ENCODE peak calls at places on chromosomes 11 and 22, in six cellular contexts. One of them, this sample, is unnamed.
A peak's percentile ranks its signal among the peaks of the same experiment; 100 is the strongest.

GRCh38 chr11:76007179-76007578 is 192.2 kb downstream of the UVRAG start:
- DNase-seq in K562: no peak
- DNase-seq in HepG2: no peak
- DNase-seq in GM12878: no peak
- DNase-seq in A549: no peak
- DNase-seq in IMR-90: peak; percentile 50
- DNase-seq in this sample: no peak

GRCh38 chr11:38648597-38648996 is 2050.6 kb upstream of the RAG2 start:
- DNase-seq in GM12878: no peak
- DNase-seq in IMR-90: no peak
- DNase-seq in A549: no peak
- DNase-seq in HepG2: no peak
- DNase-seq in K562: no peak
- DNase-seq in this sample: no peak

GRCh38 chr11:35811783-35812182 is 132.1 kb upstream of the LDLRAD3 start:
- DNase-seq in IMR-90: no peak
- DNase-seq in K562: no peak
- DNase-seq in GM12878: no peak
- DNase-seq in HepG2: peak; percentile 7
- DNase-seq in A549: no peak
- DNase-seq in this sample: no peak

GRCh38 chr11:15968461-15969130 is 387.8 kb downstream of the SOX6 start:
- DNase-seq in K562: peak; percentile 14
- DNase-seq in IMR-90: no peak
- DNase-seq in GM12878: no peak
- DNase-seq in HepG2: no peak
- DNase-seq in A549: no peak
- DNase-seq in this sample: no peak

GRCh38 chr11:80383655-80384054 is 942.8 kb upstream of the TENM4 start:
- DNase-seq in K562: no peak
- DNase-seq in IMR-90: no peak
- DNase-seq in HepG2: no peak
- DNase-seq in GM12878: no peak
- DNase-seq in A549: no peak
- DNase-seq in this sample: peak; percentile 12

GRCh38 chr22:37229805-37230672 is 14.0 kb downstream of the RAC2 start:
- DNase-seq in K562: peak; percentile 58
- DNase-seq in HepG2: no peak
- DNase-seq in A549: no peak
- DNase-seq in GM12878: peak; percentile 60
- DNase-seq in IMR-90: peak; percentile 51
- DNase-seq in this sample: no peak

GRCh38 chr22:25120093-25120561 is 79.5 kb upstream of the CRYBB3 start:
- DNase-seq in K562: no peak
- DNase-seq in GM12878: no peak
- DNase-seq in IMR-90: no peak
- DNase-seq in HepG2: peak; percentile 92
- DNase-seq in A549: no peak
- DNase-seq in this sample: no peak

GRCh38 chr11:122743949-122744876 is 88.7 kb downstream of the UBASH3B start:
- DNase-seq in A549: no peak
- DNase-seq in HepG2: no peak
- DNase-seq in IMR-90: no peak
- DNase-seq in K562: no peak
- DNase-seq in GM12878: peak; percentile 55
- DNase-seq in this sample: no peak

GRCh38 chr11:120511116-120511803 is at the start of gene GRIK4:
- DNase-seq in K562: peak; percentile 92
- DNase-seq in HepG2: peak; percentile 52
- DNase-seq in GM12878: no peak
- DNase-seq in A549: peak; percentile 76
- DNase-seq in IMR-90: peak; percentile 57
- DNase-seq in this sample: peak; percentile 93

GRCh38 chr11:124592627-124593026 is 18.6 kb upstream of the PANX3 start:
- DNase-seq in HepG2: no peak
- DNase-seq in A549: no peak
- DNase-seq in IMR-90: no peak
- DNase-seq in GM12878: no peak
- DNase-seq in K562: no peak
- DNase-seq in this sample: no peak

GRCh38 chr11:35962373-35963138 is 18.7 kb downstream of the LDLRAD3 start:
- DNase-seq in GM12878: no peak
- DNase-seq in HepG2: no peak
- DNase-seq in IMR-90: no peak
- DNase-seq in K562: no peak
- DNase-seq in A549: no peak
- DNase-seq in this sample: no peak

DNA sequence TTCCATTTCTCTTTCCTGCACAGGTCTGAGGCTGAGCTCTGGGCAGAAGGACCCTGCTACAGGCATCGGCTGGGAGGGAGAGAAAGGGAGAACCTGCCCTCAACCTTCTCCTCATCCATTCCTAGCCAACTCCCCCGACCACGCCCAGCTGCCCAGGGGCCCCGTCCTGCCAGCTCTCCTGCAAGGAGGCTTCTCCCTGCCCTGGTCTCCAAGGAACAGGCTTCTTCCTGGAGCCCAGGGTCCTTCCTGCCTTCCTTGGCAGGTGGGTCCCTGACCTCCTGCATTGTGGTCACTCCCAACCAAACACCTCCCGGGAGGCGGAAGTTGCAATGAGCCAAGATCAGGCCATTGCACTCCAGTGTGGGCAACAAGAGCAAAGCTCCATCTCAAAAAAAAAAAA is 12.5 kb upstream of the HMOX1 start:
- DNase-seq in HepG2: no peak
- DNase-seq in K562: no peak
- DNase-seq in A549: no peak
- DNase-seq in GM12878: no peak
- DNase-seq in IMR-90: no peak
- DNase-seq in this sample: no peak
- TF ChIP-seq BHLHE40 in HepG2: no peak
- TF ChIP-seq BHLHE40 in K562: no peak
- TF ChIP-seq BHLHE40 in A549: no peak
- TF ChIP-seq BHLHE40 in GM12878: no peak
- TF ChIP-seq BHLHE40 in IMR-90: no peak
- TF ChIP-seq BHLHE40 in this sample: no peak

GRCh38 chr11:57709802-57710367 is 2.1 kb downstream of the MED19 start:
- DNase-seq in HepG2: no peak
- DNase-seq in GM12878: no peak
- DNase-seq in K562: no peak
- DNase-seq in A549: no peak
- DNase-seq in IMR-90: no peak
- DNase-seq in this sample: no peak
- TF ChIP-seq BHLHE40 in HepG2: no peak
- TF ChIP-seq BHLHE40 in GM12878: no peak
- TF ChIP-seq BHLHE40 in K562: no peak
- TF ChIP-seq BHLHE40 in A549: no peak
- TF ChIP-seq BHLHE40 in IMR-90: no peak
- TF ChIP-seq BHLHE40 in this sample: no peak

GRCh38 chr11:57529012-57529411 is 1.5 kb downstream of the TIMM10 start:
- DNase-seq in A549: no peak
- DNase-seq in HepG2: no peak
- DNase-seq in GM12878: no peak
- DNase-seq in IMR-90: no peak
- DNase-seq in K562: no peak
- DNase-seq in this sample: no peak

GRCh38 chr11:57527056-57527631 is 3.4 kb downstream of the TIMM10 start:
- DNase-seq in GM12878: no peak
- DNase-seq in HepG2: peak; percentile 64
- DNase-seq in A549: peak; percentile 46
- DNase-seq in K562: peak; percentile 50
- DNase-seq in IMR-90: peak; percentile 59
- DNase-seq in this sample: peak; percentile 57

GRCh38 chr11:57530596-57531507 is at the start of gene TIMM10:
- DNase-seq in GM12878: peak; percentile 95
- DNase-seq in A549: peak; percentile 95
- DNase-seq in IMR-90: peak; percentile 95
- DNase-seq in HepG2: peak; percentile 99
- DNase-seq in K562: peak; percentile 87
- DNase-seq in this sample: peak; percentile 90

DNA sequence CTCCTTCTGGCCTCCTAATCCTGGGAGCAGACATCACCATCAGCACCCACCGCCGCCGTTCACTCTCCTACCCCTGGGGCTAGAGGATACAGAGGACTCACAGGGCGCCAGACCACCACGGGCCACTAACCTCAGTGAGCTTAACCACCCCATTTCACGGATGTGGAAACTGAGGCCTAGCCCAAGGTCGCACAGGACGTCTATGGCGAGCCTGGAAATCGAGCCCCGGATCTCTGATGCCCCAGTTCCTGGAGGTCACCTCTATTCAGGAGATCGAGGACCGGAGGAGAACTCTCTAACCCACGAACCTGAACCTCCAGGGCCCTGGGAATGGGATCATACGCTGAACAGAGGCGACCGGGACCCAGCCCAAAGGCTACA is 349 bp downstream of the TIMM10 start:
- DNase-seq in GM12878: no peak
- DNase-seq in A549: no peak
- DNase-seq in HepG2: no peak
- DNase-seq in IMR-90: no peak
- DNase-seq in K562: no peak
- DNase-seq in this sample: no peak
- TF ChIP-seq BHLHE40 in GM12878: no peak
- TF ChIP-seq BHLHE40 in A549: no peak
- TF ChIP-seq BHLHE40 in HepG2: no peak
- TF ChIP-seq BHLHE40 in IMR-90: no peak
- TF ChIP-seq BHLHE40 in K562: no peak
- TF ChIP-seq BHLHE40 in this sample: no peak

GRCh38 chr11:85182437-85183109 is 444.6 kb downstream of the DLG2 start:
- DNase-seq in IMR-90: peak; percentile 35
- DNase-seq in HepG2: peak; percentile 21
- DNase-seq in K562: peak; percentile 10
- DNase-seq in GM12878: no peak
- DNase-seq in A549: peak; percentile 6
- DNase-seq in this sample: peak; percentile 58
- TF ChIP-seq BHLHE40 in IMR-90: no peak
- TF ChIP-seq BHLHE40 in HepG2: no peak
- TF ChIP-seq BHLHE40 in K562: no peak
- TF ChIP-seq BHLHE40 in GM12878: no peak
- TF ChIP-seq BHLHE40 in A549: no peak
- TF ChIP-seq BHLHE40 in this sample: no peak

GRCh38 chr11:20042717-20043392 is 117.4 kb downstream of the DBX1 start:
- DNase-seq in HepG2: no peak
- DNase-seq in A549: no peak
- DNase-seq in IMR-90: no peak
- DNase-seq in GM12878: no peak
- DNase-seq in K562: no peak
- DNase-seq in this sample: no peak
- TF ChIP-seq BHLHE40 in HepG2: no peak
- TF ChIP-seq BHLHE40 in A549: no peak
- TF ChIP-seq BHLHE40 in IMR-90: no peak
- TF ChIP-seq BHLHE40 in GM12878: no peak
- TF ChIP-seq BHLHE40 in K562: no peak
- TF ChIP-seq BHLHE40 in this sample: no peak

GRCh38 chr22:44207981-44208317 is 27.2 kb downstream of the PARVG start:
- DNase-seq in GM12878: no peak
- DNase-seq in HepG2: no peak
- DNase-seq in K562: no peak
- DNase-seq in IMR-90: no peak
- DNase-seq in A549: no peak
- DNase-seq in this sample: no peak
- TF ChIP-seq BHLHE40 in GM12878: no peak
- TF ChIP-seq BHLHE40 in HepG2: no peak
- TF ChIP-seq BHLHE40 in K562: no peak
- TF ChIP-seq BHLHE40 in IMR-90: no peak
- TF ChIP-seq BHLHE40 in A549: no peak
- TF ChIP-seq BHLHE40 in this sample: no peak

This sample was measured in HEK293T.